ENCODE peak calls at places on chromosomes 4 and X, in four cellular contexts. H, M, E and K are unnamed samples.
A peak's percentile ranks its signal among the peaks of the same experiment; 100 is the strongest.

GRCh38 chr4:8269535-8270417 is at the start of gene HTRA3:
- DNase-seq in H (no peak), M (no peak), E (no peak), K (peak; percentile 81)

GRCh38 chr4:123755655-123756054 is 359.1 kb downstream of the SPRY1 start:
- DNase-seq in H (no peak), M (no peak), E (no peak), K (no peak)

GRCh38 chrX:38882894-38883620 is 81.8 kb downstream of the MID1IP1 start:
- DNase-seq in H (no peak), M (peak; percentile 93), E (no peak), K (no peak)

GRCh38 chrX:150362599-150363481 is at the start of gene MAMLD1:
- DNase-seq in H (peak; percentile 79), M (peak; percentile 73), E (peak; percentile 84), K (peak; percentile 80)

GRCh38 chr4:130668859-130669258 is 1572.9 kb downstream of the C4orf33 start:
- DNase-seq in H (no peak), M (no peak), E (no peak), K (no peak)

GRCh38 chrX:71183341-71183740 is 38.7 kb downstream of the NLGN3 start:
- DNase-seq in H (no peak), M (no peak), E (no peak), K (no peak)

GRCh38 chr4:100983426-100983825 is 363.9 kb downstream of the PPP3CA start:
- DNase-seq in H (no peak), M (no peak), E (no peak), K (no peak)

GRCh38 chr4:153676491-153676890 is 7.6 kb upstream of the TLR2 start:
- DNase-seq in H (no peak), M (peak; percentile 81), E (no peak), K (no peak)

GRCh38 chr4:147823135-147823534 is 91.2 kb downstream of the ARHGAP10 start:
- DNase-seq in H (no peak), M (no peak), E (no peak), K (no peak)

GRCh38 chr4:152020073-152020472 is 259.3 kb upstream of the GATB start:
- DNase-seq in H (no peak), M (no peak), E (no peak), K (no peak)

GRCh38 chr4:143336828-143337599 is at the start of gene GAB1:
- DNase-seq in H (peak; percentile 84), M (peak; percentile 82), E (peak; percentile 93), K (peak; percentile 87)

GRCh38 chr4:76198411-76199237 is 15.0 kb downstream of the SCARB2 start:
- DNase-seq in H (no peak), M (peak; percentile 71), E (no peak), K (peak; percentile 68)

GRCh38 chr4:185911556-185912064 is 99.6 kb upstream of the SORBS2 start:
- DNase-seq in H (no peak), M (peak; percentile 9), E (no peak), K (no peak)

GRCh38 chr4:110735691-110736090 is 112.8 kb upstream of the PITX2 start:
- DNase-seq in H (no peak), M (no peak), E (no peak), K (no peak)

GRCh38 chr4:67468801-67469200 is 76.5 kb downstream of the CENPC start:
- DNase-seq in H (no peak), M (no peak), E (no peak), K (no peak)

GRCh38 chr4:105060628-105061027 is 86.0 kb upstream of the TET2 start:
- DNase-seq in H (no peak), M (peak; percentile 61), E (no peak), K (no peak)

GRCh38 chr4:16083217-16084191 is at the start of gene PROM1:
- DNase-seq in H (peak; percentile 73), M (no peak), E (peak; percentile 79), K (peak; percentile 30)

GRCh38 chrX:146907391-146908240 is 93.1 kb upstream of the CXorf51A start:
- DNase-seq in H (no peak), M (no peak), E (no peak), K (peak; percentile 28)

GRCh38 chrX:16797358-16797757 is 11.1 kb downstream of the TXLNG start:
- DNase-seq in H (no peak), M (no peak), E (no peak), K (no peak)

GRCh38 chr4:113674251-113674650 is 87.3 kb downstream of the CAMK2D start:
- DNase-seq in H (no peak), M (no peak), E (no peak), K (no peak)

GRCh38 chrX:9352683-9353430 is 112.0 kb upstream of the TBL1X start:
- DNase-seq in H (no peak), M (no peak), E (no peak), K (peak; percentile 38)

GRCh38 chrX:118603981-118604380 is 108.4 kb downstream of the DOCK11 start:
- DNase-seq in H (no peak), M (peak; percentile 39), E (no peak), K (no peak)

GRCh38 chr4:45350438-45350837 is 624.1 kb upstream of the GNPDA2 start:
- DNase-seq in H (no peak), M (peak; percentile 30), E (no peak), K (no peak)

GRCh38 chr4:51843309-51844156 is 580 bp downstream of the DCUN1D4 start:
- DNase-seq in H (peak; percentile 77), M (peak; percentile 55), E (peak; percentile 89), K (peak; percentile 72)

GRCh38 chrX:71164071-71164470 is 19.4 kb downstream of the NLGN3 start:
- DNase-seq in H (no peak), M (peak; percentile 25), E (no peak), K (no peak)

GRCh38 chr4:25913056-25913850 is 767 bp upstream of the SMIM20 start:
- DNase-seq in H (peak; percentile 65), M (no peak), E (peak; percentile 82), K (peak; percentile 37)

GRCh38 chrX:82775426-82775825 is 732.7 kb upstream of the POU3F4 start:
- DNase-seq in H (no peak), M (no peak), E (no peak), K (no peak)

GRCh38 chr4:172188248-172188976 is 375.2 kb downstream of the GALNTL6 start:
- DNase-seq in H (no peak), M (no peak), E (no peak), K (no peak)

GRCh38 chr4:68748181-68748981 is 67.4 kb upstream of the UGT2B10 start:
- DNase-seq in H (no peak), M (peak; percentile 69), E (no peak), K (no peak)

GRCh38 chrX:107102980-107103379 is 15.6 kb downstream of the RBM41 start:
- DNase-seq in H (no peak), M (peak; percentile 2), E (no peak), K (no peak)

GRCh38 chr4:20320232-20320631 is 68.5 kb downstream of the SLIT2 start:
- DNase-seq in H (no peak), M (no peak), E (no peak), K (no peak)

GRCh38 chr4:158938462-158939044 is 164.3 kb upstream of the RAPGEF2 start:
- DNase-seq in H (no peak), M (no peak), E (no peak), K (no peak)

GRCh38 chr4:7911044-7911578 is 28.6 kb downstream of the AFAP1 start:
- DNase-seq in H (no peak), M (peak; percentile 65), E (no peak), K (peak; percentile 36)

GRCh38 chr4:15003441-15003890 is 1.2 kb downstream of the CPEB2 start:
- DNase-seq in H (peak; percentile 87), M (peak; percentile 41), E (peak; percentile 92), K (peak; percentile 52)

GRCh38 chrX:20471483-20471882 is 204.8 kb upstream of the RPS6KA3 start:
- DNase-seq in H (no peak), M (no peak), E (no peak), K (no peak)

GRCh38 chr4:3527914-3528876 is 4.0 kb downstream of the LRPAP1 start:
- DNase-seq in H (peak; percentile 47), M (no peak), E (peak; percentile 74), K (no peak)

DNA sequence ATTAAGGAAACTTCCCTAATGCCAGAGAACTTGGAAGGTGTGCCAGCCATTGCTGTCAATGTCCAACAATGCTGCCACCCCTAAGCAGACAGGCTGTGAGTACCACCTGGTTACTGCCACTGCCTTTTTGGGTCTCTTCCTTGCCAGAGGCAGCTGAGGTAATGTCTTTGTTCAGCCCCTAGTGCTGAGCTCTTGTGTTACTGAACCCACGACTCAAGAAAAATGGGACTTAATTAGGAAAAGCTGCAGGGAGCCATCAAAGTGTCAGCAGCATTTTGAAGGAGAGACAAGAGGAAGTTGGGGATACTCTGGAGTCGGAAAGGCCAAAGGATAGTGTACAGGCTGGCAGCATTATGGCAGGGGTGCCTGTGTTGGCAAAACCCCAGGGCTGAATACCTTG is 283.7 kb downstream of the AFF2 start:
- DNase-seq in H (no peak), M (no peak), E (no peak), K (no peak)
- H3K4me3 ChIP-seq in H (no peak overlapping the region), M (no peak overlapping the region), E (no peak overlapping the region), K (no peak overlapping the region)

GRCh38 chrX:24693453-24694202 is at the start of gene POLA1:
- DNase-seq in H (peak; percentile 91), M (peak; percentile 94), E (peak; percentile 92), K (peak; percentile 92)
- TF ChIP-seq CTCF in H (no peak), M (peak; percentile 36), E (no peak), K (peak; percentile 47)

GRCh38 chr4:169260217-169260866 is 10.4 kb downstream of the SH3RF1 start:
- DNase-seq in H (no peak), M (no peak), E (no peak), K (no peak)
- H3K4me1 ChIP-seq in H (peaks cover 43% of the 10 kb centered on the region), M (peaks cover 8% of the 10 kb centered on the region), E (peaks cover 72% of the 10 kb centered on the region), K (peaks cover 56% of the 10 kb centered on the region)

GRCh38 chr4:74158561-74159396 is 861 bp downstream of the MTHFD2L start:
- DNase-seq in H (no peak), M (peak; percentile 37), E (no peak), K (no peak)
- H3K4me3 ChIP-seq in H (peak overlapping the region; percentile 49), M (peak overlapping the region; percentile 89), E (peak overlapping the region; percentile 41), K (peak overlapping the region; percentile 76)

GRCh38 chr4:103787057-103787456 is 67.3 kb upstream of the TACR3 start:
- DNase-seq in H (no peak), M (no peak), E (no peak), K (no peak)

GRCh38 chr4:103786593-103786992 is 66.8 kb upstream of the TACR3 start:
- DNase-seq in H (no peak), M (no peak), E (no peak), K (no peak)

DNA sequence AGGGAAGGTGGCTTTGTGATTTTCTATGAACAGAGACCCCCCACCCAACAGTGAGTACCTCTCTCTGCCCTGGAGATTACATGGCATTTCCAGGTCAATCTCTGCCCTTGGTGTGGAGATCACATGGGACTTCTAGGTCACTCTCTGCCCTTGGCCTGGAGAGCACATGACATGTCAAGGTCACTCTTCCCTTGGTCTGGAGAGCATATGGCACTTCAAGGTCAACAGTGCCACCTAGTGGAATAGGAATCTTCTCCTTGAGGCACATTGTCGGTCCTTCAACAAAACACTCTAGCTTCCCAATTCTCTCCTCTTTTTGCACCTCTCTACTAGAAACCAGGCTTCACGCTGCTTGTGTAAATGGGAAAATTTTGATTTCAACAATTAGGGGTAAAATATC is 66.2 kb upstream of the TACR3 start:
- DNase-seq in H (no peak), M (peak; percentile 30), E (no peak), K (no peak)
- TF ChIP-seq CTCF in H (no peak), M (peak; percentile 85), E (no peak), K (peak; percentile 14)